ENCODE peak calls at places on chromosome 1, in eight cellular contexts. B is ascending aorta, K is kidney epithelial cell, D is ovary, I is sigmoid colon, T is EL, V is choroid plexus epithelial cell, P is HS-27A. U is an unnamed sample.

GRCh38 chr1:117499071-117499470 is 106.8 kb upstream of the TENT5C start:
- DNase-seq in P (no peak), V (no peak), D (no peak), B (no peak), T (no peak), K (no peak), I (no peak), U (no peak)

GRCh38 chr1:218686258-218686657 is 341.1 kb downstream of the TGFB2 start:
- DNase-seq in D (no peak), V (peak; percentile 90), T (peak; percentile 66), P (no peak), B (no peak), K (no peak), I (no peak), U (no peak)

GRCh38 chr1:62276791-62277190 is 42.4 kb downstream of the KANK4 start:
- DNase-seq in T (no peak), I (no peak), K (no peak), D (no peak), V (no peak), B (no peak), P (no peak), U (no peak)

GRCh38 chr1:177873238-177873637 is 96.6 kb downstream of the SEC16B start:
- DNase-seq in V (peak; percentile 90), D (no peak), B (no peak), I (no peak), K (peak; percentile 61), P (peak; percentile 31), T (peak; percentile 93), U (no peak)

GRCh38 chr1:180630408-180631196 is 1.2 kb upstream of the XPR1 start:
- DNase-seq in T (no peak), D (no peak), K (no peak), P (no peak), I (no peak), V (no peak), B (no peak), U (no peak)

GRCh38 chr1:231160851-231161710 is 777 bp upstream of the TRIM67 start:
- DNase-seq in B (no peak), P (no peak), K (no peak), T (no peak), V (no peak), I (no peak), D (no peak), U (peak; percentile 67)

GRCh38 chr1:44801491-44802305 is 1.5 kb downstream of the PLK3 start:
- DNase-seq in D (no peak), B (peak; percentile 70), I (peak; percentile 70), T (no peak), K (no peak), V (no peak), P (no peak), U (peak; percentile 40)

GRCh38 chr1:222225171-222225570 is 322.7 kb downstream of the HHIPL2 start:
- DNase-seq in T (peak; percentile 31), B (no peak), I (no peak), V (no peak), D (no peak), K (no peak), P (no peak), U (no peak)

GRCh38 chr1:22829001-22829989 is 118.7 kb downstream of the EPHB2 start:
- DNase-seq in I (no peak), V (peak; percentile 26), B (no peak), P (no peak), T (no peak), D (no peak), K (no peak), U (peak; percentile 74)

GRCh38 chr1:182015360-182015759 is 46.2 kb downstream of the ZNF648 start:
- DNase-seq in T (no peak), V (no peak), K (no peak), P (no peak), D (no peak), B (no peak), I (no peak), U (peak; percentile 51)

GRCh38 chr1:101451888-101452287 is 215.1 kb downstream of the S1PR1 start:
- DNase-seq in V (no peak), I (no peak), D (no peak), K (no peak), B (no peak), T (no peak), P (no peak), U (no peak)

GRCh38 chr1:208475449-208475848 is 231.3 kb upstream of the PLXNA2 start:
- DNase-seq in I (peak; percentile 67), D (no peak), K (peak; percentile 25), T (peak; percentile 51), P (no peak), B (no peak), V (peak; percentile 26), U (no peak)

GRCh38 chr1:40808444-40808843 is 24.9 kb downstream of the KCNQ4 start:
- DNase-seq in T (no peak), D (no peak), P (no peak), V (no peak), I (no peak), K (no peak), B (no peak), U (no peak)

GRCh38 chr1:23013657-23014056 is 2.0 kb downstream of the TEX46 start:
- DNase-seq in T (no peak), V (no peak), B (no peak), D (no peak), P (no peak), I (no peak), K (peak; percentile 82), U (peak; percentile 67)

GRCh38 chr1:31703431-31704260 is at the start of gene COL16A1:
- DNase-seq in I (peak; percentile 96), D (peak; percentile 92), B (peak; percentile 86), T (peak; percentile 53), P (no peak), K (no peak), V (peak; percentile 38), U (peak; percentile 96)

GRCh38 chr1:219871427-219872057 is 56.8 kb downstream of the SLC30A10 start:
- DNase-seq in K (no peak), I (no peak), V (no peak), D (no peak), B (no peak), P (no peak), T (no peak), U (no peak)

GRCh38 chr1:22137006-22137720 is 5.7 kb downstream of the WNT4 start:
- DNase-seq in D (peak; percentile 97), B (no peak), K (no peak), T (no peak), I (no peak), V (peak; percentile 47), P (no peak), U (peak; percentile 86)

GRCh38 chr1:47978486-47978885 is 18.7 kb downstream of the TRABD2B start:
- DNase-seq in P (no peak), D (no peak), K (no peak), V (peak; percentile 19), B (no peak), I (no peak), T (no peak), U (no peak)

GRCh38 chr1:197356723-197357533 is 88.9 kb downstream of the CRB1 start:
- DNase-seq in V (peak; percentile 82), B (no peak), I (no peak), K (peak; percentile 32), T (peak; percentile 65), P (no peak), D (no peak), U (peak; percentile 56)

GRCh38 chr1:63835075-63835633 is 61.3 kb downstream of the ROR1 start:
- DNase-seq in K (no peak), I (no peak), T (peak; percentile 13), D (no peak), V (no peak), B (no peak), P (no peak), U (no peak)

GRCh38 chr1:59116920-59117542 is 179.9 kb upstream of the FGGY start:
- DNase-seq in V (peak; percentile 43), P (peak; percentile 40), I (no peak), T (peak; percentile 75), K (no peak), B (no peak), D (no peak), U (peak; percentile 58)

GRCh38 chr1:168114845-168115244 is 21.9 kb downstream of the GPR161 start:
- DNase-seq in P (no peak), T (no peak), K (no peak), V (no peak), D (peak; percentile 42), B (no peak), I (no peak), U (no peak)

GRCh38 chr1:68204965-68205630 is 27.2 kb downstream of the WLS start:
- DNase-seq in K (no peak), D (no peak), P (no peak), B (no peak), T (no peak), I (no peak), V (no peak), U (no peak)

GRCh38 chr1:55138740-55139283 is 76.4 kb downstream of the USP24 start:
- DNase-seq in V (no peak), D (no peak), I (no peak), B (no peak), K (no peak), T (no peak), P (no peak), U (no peak)

GRCh38 chr1:210587547-210587946 is 258.8 kb downstream of the HHAT start:
- DNase-seq in D (no peak), V (peak; percentile 6), T (peak; percentile 59), I (no peak), B (no peak), P (peak; percentile 38), K (no peak), U (no peak)

GRCh38 chr1:211566431-211567025 is 12.4 kb downstream of the SLC30A1 start:
- DNase-seq in T (no peak), V (no peak), D (no peak), K (no peak), P (no peak), I (no peak), B (peak; percentile 22), U (no peak)

GRCh38 chr1:43786975-43787374 is 79.6 kb downstream of the ST3GAL3 start:
- DNase-seq in B (no peak), I (peak; percentile 84), P (no peak), K (no peak), T (no peak), V (peak; percentile 64), D (no peak), U (no peak)

GRCh38 chr1:112508242-112509004 is at the start of gene WNT2B:
- DNase-seq in I (no peak), T (no peak), P (no peak), K (no peak), D (peak; percentile 47), V (no peak), B (no peak), U (peak; percentile 86)

GRCh38 chr1:176456848-176457247 is 6.1 kb upstream of the PAPPA2 start:
- DNase-seq in P (no peak), K (no peak), B (no peak), D (no peak), T (no peak), V (no peak), I (no peak), U (no peak)

U was measured in H7.